ENCODE peak calls at places on chromosomes 3 and 15, in six cellular contexts. S is fibroblast of lung, K is prostate gland, V is ovary, J is A549, R is pancreas. F is an unnamed sample.
A peak's percentile ranks its signal among the peaks of the same experiment; 100 is the strongest.

GRCh38 chr3:71069797-71070196 is 513.7 kb downstream of the FOXP1 start:
- DNase-seq in S (peak; percentile 79), K (peak; percentile 86), R (no peak), V (peak; percentile 64), J (peak; percentile 73), F (peak; percentile 72)

GRCh38 chr3:12471228-12471627 is 13.1 kb upstream of the TSEN2 start:
- DNase-seq in S (no peak), R (no peak), J (peak; percentile 82), K (no peak), V (no peak), F (no peak)

GRCh38 chr3:14899993-14900618 is 47.3 kb upstream of the NR2C2 start:
- DNase-seq in J (no peak), V (peak; percentile 36), R (no peak), S (no peak), K (no peak), F (no peak)

GRCh38 chr15:82595766-82596165 is 51.4 kb downstream of the CPEB1 start:
- DNase-seq in J (no peak), S (no peak), R (no peak), K (no peak), V (no peak), F (no peak)

GRCh38 chr15:57743424-57743823 is 36.9 kb downstream of the POLR2M start:
- DNase-seq in S (no peak), J (peak; percentile 27), R (no peak), V (no peak), K (no peak), F (no peak)

GRCh38 chr15:51575775-51576174 is 46.8 kb downstream of the DMXL2 start:
- DNase-seq in J (no peak), R (no peak), K (no peak), V (no peak), S (no peak), F (no peak)

GRCh38 chr3:12916159-12916558 is 74.8 kb upstream of the RPL32 start:
- DNase-seq in S (no peak), K (no peak), V (no peak), J (no peak), R (no peak), F (no peak)

GRCh38 chr3:171671709-171672108 is 138.6 kb downstream of the PLD1 start:
- DNase-seq in R (no peak), K (no peak), J (no peak), V (no peak), S (no peak), F (no peak)

GRCh38 chr3:104385421-104385820 is 981.3 kb upstream of the ALCAM start:
- DNase-seq in J (no peak), R (no peak), K (no peak), V (no peak), S (no peak), F (no peak)

GRCh38 chr15:38202356-38202755 is 50.3 kb upstream of the SPRED1 start:
- DNase-seq in K (no peak), R (no peak), V (no peak), S (peak; percentile 39), J (no peak), F (no peak)

GRCh38 chr15:76197703-76198455 is 113.4 kb downstream of the ETFA start:
- DNase-seq in J (no peak), K (no peak), V (no peak), S (no peak), R (no peak), F (no peak)

GRCh38 chr15:91694829-91695205 is 158.7 kb upstream of the SLCO3A1 start:
- DNase-seq in R (no peak), V (peak; percentile 63), J (peak; percentile 15), S (peak; percentile 80), K (peak; percentile 13), F (no peak)

GRCh38 chr3:113499081-113499480 is 15.9 kb downstream of the SPICE1 start:
- DNase-seq in J (no peak), S (no peak), R (no peak), K (no peak), V (no peak), F (no peak)

GRCh38 chr3:157581331-157581730 is 78.1 kb upstream of the VEPH1 start:
- DNase-seq in S (peak; percentile 39), K (no peak), R (no peak), V (no peak), J (no peak), F (no peak)

GRCh38 chr3:189316296-189317019 is 144.7 kb downstream of the TPRG1 start:
- DNase-seq in R (no peak), J (no peak), V (no peak), K (peak; percentile 84), S (no peak), F (no peak)

GRCh38 chr3:171058058-171058457 is 31.5 kb upstream of the SLC2A2 start:
- DNase-seq in V (no peak), S (peak; percentile 51), R (no peak), J (no peak), K (no peak), F (no peak)

GRCh38 chr3:14532691-14533456 is 7.3 kb downstream of the GRIP2 start:
- DNase-seq in V (peak; percentile 48), J (no peak), K (peak; percentile 66), S (no peak), R (peak; percentile 89), F (peak; percentile 54)

GRCh38 chr15:80478075-80478474 is 73.9 kb downstream of the ARNT2 start:
- DNase-seq in R (no peak), J (no peak), K (no peak), S (peak; percentile 51), V (no peak), F (no peak)

GRCh38 chr3:49924683-49925082 is 4.9 kb downstream of the MON1A start:
- DNase-seq in V (no peak), K (no peak), R (no peak), S (peak; percentile 85), J (peak; percentile 48), F (no peak)

GRCh38 chr3:36317915-36318314 is 62.4 kb upstream of the STAC start:
- DNase-seq in R (no peak), V (no peak), K (no peak), J (no peak), S (no peak), F (no peak)

GRCh38 chr3:187267306-187267705 is 24.2 kb downstream of the MASP1 start:
- DNase-seq in R (no peak), S (no peak), V (no peak), K (no peak), J (no peak), F (no peak)

GRCh38 chr15:55289573-55290360 is at the start of gene RAB27A:
- DNase-seq in J (peak; percentile 77), V (peak; percentile 64), R (peak; percentile 80), K (peak; percentile 73), S (peak; percentile 48), F (peak; percentile 92)

GRCh38 chr15:60087561-60087960 is 83.5 kb downstream of the FOXB1 start:
- DNase-seq in K (no peak), S (no peak), R (no peak), J (no peak), V (no peak), F (no peak)

GRCh38 chr15:92958105-92958504 is 58.0 kb downstream of the CHD2 start:
- DNase-seq in R (no peak), V (no peak), K (no peak), S (peak; percentile 14), J (no peak), F (no peak)

DNA sequence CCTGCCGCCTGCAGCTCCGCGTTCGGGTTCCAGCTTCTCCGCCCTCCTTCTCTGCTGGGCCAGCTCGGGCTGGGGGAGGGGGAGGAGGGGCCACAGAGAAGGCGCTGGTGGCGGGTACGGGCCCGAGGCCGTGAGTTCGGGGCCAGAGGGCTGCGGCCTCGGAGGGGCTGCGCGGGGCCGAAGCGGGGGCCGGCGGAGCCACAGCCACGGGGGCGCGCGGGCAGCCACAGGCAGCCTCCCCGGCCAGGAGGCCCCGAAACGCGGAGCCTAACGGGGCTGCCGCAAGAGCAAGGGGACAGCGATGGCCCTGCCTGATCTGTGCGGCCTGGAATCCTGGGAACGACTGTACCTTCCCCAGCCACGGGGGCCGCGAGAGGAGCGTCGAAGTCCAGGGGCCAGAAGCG is 8.6 kb upstream of the FRG2C start:
- DNase-seq in J (no peak), K (no peak), V (no peak), R (no peak), S (no peak), F (no peak)
- H3K4me3 ChIP-seq in J (no peak overlapping the region), K (no peak overlapping the region), V (no peak overlapping the region), R (no peak overlapping the region), S (no peak overlapping the region), F (no peak overlapping the region)

GRCh38 chr3:182303169-182303568 is 490.1 kb upstream of the ATP11B start:
- DNase-seq in R (no peak), S (no peak), J (no peak), V (no peak), K (no peak), F (no peak)

GRCh38 chr3:182294696-182295095 is 498.6 kb upstream of the ATP11B start:
- DNase-seq in R (no peak), S (no peak), J (no peak), K (no peak), V (no peak), F (no peak)

GRCh38 chr3:182305881-182306665 is 487.2 kb upstream of the ATP11B start:
- DNase-seq in J (no peak), S (no peak), V (no peak), R (no peak), K (no peak), F (no peak)

GRCh38 chr3:182300266-182300665 is 493.0 kb upstream of the ATP11B start:
- DNase-seq in R (no peak), S (no peak), V (no peak), J (no peak), K (no peak), F (no peak)
- H3K27ac ChIP-seq in R (no peak overlapping the region), S (no peak overlapping the region), V (no peak overlapping the region), J (no peak overlapping the region), K (no peak overlapping the region), F (no peak overlapping the region)

DNA sequence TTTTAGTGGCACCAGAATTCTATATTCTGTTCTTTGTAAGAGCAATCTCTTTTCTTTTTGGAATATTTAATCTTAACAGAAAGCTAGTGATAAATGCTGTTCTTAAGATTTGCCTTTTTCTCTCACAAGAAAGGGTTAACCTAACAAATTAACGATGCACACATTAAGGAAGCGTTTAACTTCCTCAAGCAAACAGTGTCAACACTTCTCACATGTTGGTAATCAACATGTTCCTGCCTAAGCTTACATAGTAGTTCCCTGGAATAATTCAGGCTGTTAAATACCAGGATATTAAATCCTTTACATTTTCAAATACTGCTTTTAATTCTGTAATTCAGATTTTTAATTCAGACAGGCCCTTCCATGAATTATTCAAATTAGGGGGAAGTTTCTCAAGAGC is 67.4 kb upstream of the RPL35A start:
- DNase-seq in J (no peak), K (no peak), S (no peak), R (no peak), V (no peak), F (no peak)
- H3K4me3 ChIP-seq in J (no peak overlapping the region), K (no peak overlapping the region), S (no peak overlapping the region), R (no peak overlapping the region), V (no peak overlapping the region), F (no peak overlapping the region)

GRCh38 chr3:58414538-58415197 is 19.0 kb downstream of the PDHB start:
- DNase-seq in K (peak; percentile 49), S (peak; percentile 72), R (no peak), J (peak; percentile 51), V (peak; percentile 50), F (no peak)

GRCh38 chr3:58416191-58416590 is 17.4 kb downstream of the PDHB start:
- DNase-seq in R (no peak), S (no peak), J (no peak), K (no peak), V (no peak), F (no peak)

GRCh38 chr3:58411851-58412830 is 21.5 kb downstream of the PDHB start:
- DNase-seq in S (no peak), K (no peak), J (no peak), V (no peak), R (no peak), F (no peak)

GRCh38 chr3:58408906-58409305 is 24.7 kb downstream of the PDHB start:
- DNase-seq in K (no peak), R (no peak), J (no peak), S (no peak), V (no peak), F (no peak)

GRCh38 chr3:58411036-58411435 is 22.6 kb downstream of the PDHB start:
- DNase-seq in K (no peak), R (no peak), S (no peak), J (no peak), V (no peak), F (no peak)
- H3K27ac ChIP-seq in K (no peak overlapping the region), R (no peak overlapping the region), S (no peak overlapping the region), J (no peak overlapping the region), V (no peak overlapping the region), F (no peak overlapping the region)